ENCODE peak calls at places on chromosomes 7 and 10, in ten cellular contexts. O, R, M, Y, Q, J, W, D, H and V are unnamed samples. For H3K9me3, the result is how much of the 10 kb centered on the place peaks cover.

GRCh38 chr10:126935263-126935946 is 30.2 kb downstream of the DOCK1 start:
- DNase-seq in D (no peak), O (no peak), H (no peak), M (no peak), Y (no peak), R (no peak), J (no peak), W (peak), Q (no peak), V (peak)

GRCh38 chr7:73906874-73907273 is 45.9 kb downstream of the TMEM270 start:
- DNase-seq in R (no peak), Q (no peak), O (no peak), W (no peak), M (no peak), H (no peak), J (no peak), D (no peak), Y (no peak), V (no peak)

GRCh38 chr10:110535958-110536891 is 31.3 kb upstream of the SMC3 start:
- DNase-seq in R (no peak), Q (peak), W (peak), J (peak), O (peak), H (no peak), Y (peak), D (peak), M (peak), V (no peak)

GRCh38 chr10:16993186-16993585 is 136.4 kb downstream of the CUBN start:
- DNase-seq in M (no peak), W (no peak), H (no peak), Q (no peak), J (no peak), D (no peak), Y (no peak), R (no peak), O (no peak), V (no peak)

GRCh38 chr7:122652851-122653250 is 46.1 kb downstream of the RNF133 start:
- DNase-seq in D (no peak), Y (no peak), R (no peak), O (no peak), J (peak), Q (no peak), M (no peak), W (peak), H (no peak), V (no peak)

GRCh38 chr7:104946338-104946737 is 67.7 kb upstream of the KMT2E start:
- DNase-seq in R (no peak), O (no peak), H (no peak), M (no peak), W (no peak), Q (no peak), D (no peak), J (no peak), Y (no peak), V (no peak)

GRCh38 chr7:155000795-155001194 is 2.1 kb downstream of the PAXIP1 start:
- DNase-seq in J (no peak), Y (no peak), Q (no peak), H (peak), O (no peak), M (no peak), R (no peak), W (peak), D (peak), V (no peak)

GRCh38 chr7:70091362-70091761 is 493.1 kb downstream of the AUTS2 start:
- DNase-seq in M (no peak), Q (no peak), W (no peak), H (no peak), J (no peak), D (no peak), O (no peak), Y (no peak), R (no peak), V (no peak)

GRCh38 chr10:22389856-22390589 is 44.7 kb downstream of the SPAG6 start:
- DNase-seq in R (no peak), J (no peak), Q (no peak), H (no peak), D (no peak), Y (no peak), W (no peak), M (no peak), O (no peak), V (no peak)

GRCh38 chr10:31524458-31524857 is 205.4 kb downstream of the ZEB1 start:
- DNase-seq in Q (no peak), H (no peak), W (no peak), M (no peak), J (no peak), O (no peak), Y (no peak), D (no peak), R (no peak), V (no peak)

GRCh38 chr10:35228058-35228457 is 101.4 kb downstream of the CREM start:
- DNase-seq in R (no peak), J (no peak), H (no peak), Y (no peak), O (no peak), D (no peak), M (no peak), W (peak), Q (no peak), V (no peak)

GRCh38 chr10:91201213-91201996 is 19.1 kb upstream of the PCGF5 start:
- DNase-seq in Y (peak), D (peak), M (no peak), O (no peak), H (no peak), R (no peak), J (no peak), Q (no peak), W (no peak), V (no peak)

GRCh38 chr10:85927952-85928677 is 438.5 kb downstream of the GRID1 start:
- DNase-seq in D (no peak), Y (no peak), H (no peak), J (no peak), M (no peak), W (no peak), Q (peak), O (no peak), R (no peak), V (no peak)

GRCh38 chr10:69979177-69979576 is 73.5 kb upstream of the MACROH2A2 start:
- DNase-seq in D (no peak), W (no peak), J (no peak), Y (no peak), R (no peak), Q (no peak), M (no peak), H (no peak), O (no peak), V (no peak)

GRCh38 chr7:137715546-137715945 is 131.2 kb downstream of the DGKI start:
- DNase-seq in Q (no peak), O (no peak), W (no peak), H (no peak), R (no peak), J (no peak), D (no peak), Y (peak), M (peak), V (no peak)

GRCh38 chr7:139181404-139181803 is 49.6 kb upstream of the UBN2 start:
- DNase-seq in M (no peak), J (no peak), Q (no peak), R (no peak), Y (no peak), H (no peak), D (no peak), O (no peak), W (peak), V (no peak)

GRCh38 chr7:70634610-70635068 is 497.3 kb upstream of the GALNT17 start:
- DNase-seq in D (no peak), Q (no peak), J (no peak), H (no peak), O (no peak), W (no peak), M (no peak), R (no peak), Y (peak), V (no peak)

GRCh38 chr10:110216942-110217341 is 9.5 kb downstream of the MXI1 start:
- DNase-seq in Q (no peak), H (no peak), O (no peak), W (no peak), Y (peak), J (no peak), R (no peak), D (no peak), M (no peak), V (no peak)

GRCh38 chr10:124306922-124307371 is 111.8 kb downstream of the OAT start:
- DNase-seq in J (peak), O (no peak), M (no peak), W (peak), D (no peak), R (no peak), H (no peak), Q (no peak), Y (no peak), V (no peak)

GRCh38 chr7:2175514-2175913 is 57.2 kb downstream of the MAD1L1 start:
- DNase-seq in Y (peak), W (peak), O (peak), M (peak), R (peak), H (no peak), D (no peak), J (peak), Q (peak), V (peak)

GRCh38 chr7:112224186-112224585 is 17.7 kb downstream of the ZNF277 start:
- DNase-seq in R (no peak), W (no peak), M (no peak), O (no peak), Y (no peak), J (no peak), H (no peak), D (no peak), Q (no peak), V (no peak)

GRCh38 chr7:90445633-90446032 is 23.8 kb upstream of the PTTG1IP2 start:
- DNase-seq in D (no peak), W (no peak), O (no peak), J (no peak), R (no peak), Q (no peak), Y (no peak), M (no peak), H (no peak), V (no peak)

GRCh38 chr10:49679480-49679893 is at the start of gene C10orf53:
- DNase-seq in H (peak), Q (peak), O (no peak), J (no peak), Y (peak), D (no peak), M (no peak), W (no peak), R (no peak), V (no peak)

GRCh38 chr7:38448076-38448475 is 174.6 kb upstream of the TARP start:
- DNase-seq in R (no peak), Y (peak), D (no peak), M (no peak), O (no peak), W (no peak), Q (no peak), H (no peak), J (no peak), V (no peak)

GRCh38 chr10:113445736-113446135 is 107.1 kb upstream of the HABP2 start:
- DNase-seq in Y (no peak), H (no peak), R (no peak), D (no peak), Q (no peak), O (no peak), M (no peak), J (no peak), W (no peak), V (no peak)

GRCh38 chr10:624605-625334 is 64.7 kb downstream of the DIP2C start:
- DNase-seq in O (peak), J (no peak), D (no peak), R (peak), M (peak), W (no peak), Q (peak), Y (peak), H (peak), V (peak)

DNA sequence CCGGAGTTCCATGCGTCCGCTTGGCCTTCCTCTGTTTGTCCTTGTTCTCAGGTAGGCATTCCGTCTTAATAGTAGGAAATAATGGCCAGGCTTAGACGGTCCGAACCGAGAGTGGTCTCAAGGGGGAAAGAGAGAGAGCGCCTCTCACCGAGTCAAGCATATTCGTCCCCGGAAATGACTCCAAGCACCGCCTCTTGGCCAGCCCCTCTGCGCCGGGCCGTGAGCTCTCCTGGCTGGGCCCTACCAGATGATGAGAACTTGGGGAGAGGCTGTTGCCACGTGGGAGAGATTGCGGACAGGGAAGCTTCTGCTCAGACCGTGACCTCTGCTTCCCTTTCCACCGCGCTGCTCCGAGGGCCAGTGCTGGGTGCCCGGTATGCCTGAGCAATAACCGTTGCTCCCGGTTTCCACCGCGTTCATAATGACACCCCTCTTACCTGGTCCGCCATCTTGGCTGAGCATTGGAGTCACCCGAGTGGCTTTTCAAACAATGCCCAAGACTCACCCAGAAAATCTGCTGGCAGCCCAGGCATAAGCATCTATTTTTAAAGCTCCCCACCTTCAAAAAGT is 251.1 kb upstream of the SHH start:
- DNase-seq in O (no peak), J (no peak), H (no peak), Y (no peak), R (no peak), D (no peak), W (no peak), M (no peak), Q (no peak), V (no peak)
- H3K9me3 ChIP-seq in O (under half), J (under half), H (under half), Y (under half), R (under half), D (under half), W (under half), M (under half), Q (under half), V (under half)

GRCh38 chr10:14558025-14558424 is 216.7 kb downstream of the FAM107B start:
- DNase-seq in M (no peak), R (no peak), Q (no peak), J (no peak), Y (no peak), W (no peak), O (no peak), H (no peak), D (no peak), V (no peak)
- H3K9me3 ChIP-seq in M (under half), R (under half), Q (under half), J (under half), Y (under half), W (under half), O (under half), H (under half), D (under half), V (under half)

GRCh38 chr10:29438271-29438670 is 149.4 kb downstream of the LYZL1 start:
- DNase-seq in D (no peak), J (no peak), R (no peak), M (peak), H (no peak), Q (no peak), W (peak), O (no peak), Y (no peak), V (no peak)

GRCh38 chr10:29440981-29441380 is 152.1 kb downstream of the LYZL1 start:
- DNase-seq in J (no peak), D (no peak), H (no peak), R (no peak), O (no peak), M (no peak), Y (no peak), W (no peak), Q (no peak), V (no peak)

GRCh38 chr10:29437871-29438270 is 149.0 kb downstream of the LYZL1 start:
- DNase-seq in H (no peak), M (no peak), Q (no peak), J (no peak), D (no peak), W (no peak), O (no peak), Y (no peak), R (no peak), V (no peak)

GRCh38 chr10:29431711-29432110 is 142.8 kb downstream of the LYZL1 start:
- DNase-seq in R (no peak), Y (no peak), Q (no peak), W (no peak), M (no peak), H (no peak), O (no peak), D (no peak), J (no peak), V (no peak)

GRCh38 chr10:29435809-29436501 is 147.1 kb downstream of the LYZL1 start:
- DNase-seq in Y (peak), Q (no peak), J (no peak), H (no peak), W (no peak), D (no peak), R (no peak), M (peak), O (no peak), V (no peak)
- H3K9me3 ChIP-seq in Y (under half), Q (under half), J (under half), H (under half), W (under half), D (under half), R (under half), M (under half), O (under half), V (under half)

DNA sequence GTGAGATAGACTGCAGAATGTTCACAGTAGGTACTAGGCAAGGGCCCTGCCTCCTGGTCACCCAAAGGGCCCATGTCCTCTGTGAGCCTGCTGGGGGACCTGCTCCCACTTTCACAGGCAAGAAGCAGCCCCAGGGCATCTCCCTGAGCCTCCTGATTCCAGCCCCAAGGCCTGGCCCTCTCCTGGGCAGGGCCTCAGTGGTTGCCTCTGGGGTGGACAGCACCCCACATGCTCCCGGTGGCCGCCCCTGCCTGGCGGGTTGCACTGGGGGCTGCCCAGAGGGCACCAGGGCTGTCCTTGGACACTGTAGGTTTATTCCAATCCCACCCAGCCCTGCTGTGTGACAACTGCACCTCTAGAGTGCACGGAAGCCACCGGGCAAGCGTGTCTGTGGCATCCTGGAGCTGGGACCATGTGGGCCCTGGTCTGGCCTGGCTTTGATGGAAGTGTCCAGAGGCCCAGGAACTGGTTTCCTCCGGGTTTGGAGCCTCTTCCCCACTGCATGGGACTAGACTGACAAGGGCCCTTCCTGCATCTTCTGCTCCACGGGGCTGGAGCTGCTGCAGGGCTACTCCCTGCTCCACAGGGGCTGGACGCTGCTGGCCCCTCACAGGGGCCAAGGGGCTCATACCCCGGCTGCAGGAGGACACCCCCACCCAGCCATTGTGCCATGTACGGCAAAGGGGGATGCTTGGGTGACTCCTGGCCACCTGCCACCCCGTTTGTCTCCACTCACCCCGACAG is 25.0 kb upstream of the SYCE1 start:
- DNase-seq in M (no peak), R (no peak), D (no peak), Q (no peak), J (no peak), W (no peak), Y (no peak), O (no peak), H (no peak), V (no peak)
- H3K9me3 ChIP-seq in M (under half), R (under half), D (under half), Q (under half), J (under half), W (under half), Y (under half), O (under half), H (under half), V (under half)

GRCh38 chr10:116079355-116079754 is 193.7 kb downstream of the GFRA1 start:
- DNase-seq in M (no peak), W (no peak), D (no peak), Y (no peak), O (no peak), H (no peak), R (no peak), Q (no peak), J (no peak), V (no peak)
- H3K9me3 ChIP-seq in M (under half), W (under half), D (under half), Y (under half), O (under half), H (under half), R (under half), Q (under half), J (under half), V (under half)

DNA sequence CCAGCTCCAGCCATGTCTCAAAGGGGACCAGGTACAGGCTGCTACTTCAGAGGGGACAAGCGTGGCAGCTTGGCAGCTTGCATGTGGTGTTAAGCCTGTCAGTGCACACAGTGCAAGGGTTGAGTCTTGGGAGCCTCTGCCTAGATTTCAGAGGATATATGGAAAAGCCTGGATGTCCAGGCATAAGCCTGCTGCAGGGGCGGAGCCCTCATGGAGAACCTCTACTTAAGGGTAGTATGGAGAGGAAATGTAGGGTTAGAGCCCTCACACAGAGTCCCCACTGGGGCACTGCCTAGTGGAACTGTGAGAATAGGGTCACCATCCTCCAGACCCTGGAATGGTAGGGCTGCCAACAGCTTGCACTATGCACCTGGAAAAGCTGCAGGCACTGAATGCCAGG is 7.7 kb upstream of the NT5C3A start:
- DNase-seq in Y (no peak), Q (no peak), M (no peak), R (no peak), O (no peak), W (no peak), H (no peak), D (peak), J (no peak), V (no peak)
- H3K9me3 ChIP-seq in Y (under half), Q (under half), M (under half), R (under half), O (under half), W (under half), H (under half), D (under half), J (under half), V (under half)

DNA sequence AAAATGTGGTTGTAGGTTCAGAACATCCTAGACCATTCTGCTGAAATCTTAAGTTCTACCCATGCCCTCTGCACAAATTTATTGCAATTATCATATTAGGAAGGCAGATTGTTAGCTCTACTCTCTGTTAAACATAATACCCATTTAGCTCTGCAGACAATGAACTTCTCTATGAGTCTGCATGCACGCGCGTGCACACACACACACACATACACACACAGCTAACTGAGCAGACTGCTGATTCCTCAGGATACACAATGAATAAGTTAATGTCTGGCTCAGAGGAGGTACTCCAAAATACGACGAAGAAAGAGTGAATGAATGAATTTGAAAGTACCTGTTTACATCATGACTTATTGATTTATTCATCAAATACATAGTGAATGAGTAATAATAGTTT is 276.2 kb upstream of the SORCS1 start:
- DNase-seq in Q (no peak), H (no peak), J (no peak), Y (no peak), D (no peak), M (no peak), R (no peak), O (no peak), W (no peak), V (no peak)
- H3K9me3 ChIP-seq in Q (under half), H (under half), J (under half), Y (under half), D (under half), M (under half), R (under half), O (under half), W (under half), V (under half)

DNA sequence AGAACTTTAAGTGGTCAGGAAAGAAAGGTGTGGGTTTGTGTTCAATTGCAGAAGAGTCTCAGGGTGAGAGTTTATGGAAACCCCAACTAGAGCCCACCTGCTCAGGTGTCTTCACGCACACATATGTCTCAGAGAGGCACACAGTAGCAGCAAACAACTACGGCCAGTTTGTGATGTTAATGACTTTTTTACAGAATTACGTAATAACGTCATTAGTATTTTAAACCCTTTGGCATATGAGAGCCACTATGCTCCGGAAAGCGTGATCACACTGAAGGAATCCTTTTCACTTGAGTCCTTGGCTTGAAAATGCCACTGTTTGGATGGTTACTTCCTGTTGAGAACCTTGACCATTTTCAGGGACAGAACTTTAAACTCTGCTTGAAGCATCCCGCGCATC is 204.0 kb downstream of the PTPRN2 start:
- DNase-seq in D (no peak), Q (no peak), J (no peak), R (no peak), M (no peak), W (no peak), O (no peak), H (no peak), Y (no peak), V (no peak)
- H3K9me3 ChIP-seq in D (under half), Q (under half), J (under half), R (under half), M (under half), W (under half), O (under half), H (under half), Y (under half), V (under half)